ENCODE peak calls at places on chromosomes 6 and 20, in four cellular contexts. G is sigmoid colon, C is tibial nerve, U is A549. E is an unnamed sample.

GRCh38 chr6:21953831-21954801 is 342.7 kb downstream of the PRL start:
- DNase-seq in G (no peak), C (no peak), U (no peak), E (no peak)

GRCh38 chr6:20827798-20828197 is 293.5 kb downstream of the CDKAL1 start:
- DNase-seq in G (no peak), C (no peak), U (no peak), E (no peak)

GRCh38 chr6:137570307-137570832 is 76.2 kb upstream of the OLIG3 start:
- DNase-seq in G (no peak), C (no peak), U (no peak), E (no peak)

GRCh38 chr6:169702640-169703246 is 817 bp downstream of the C6orf120 start:
- DNase-seq in G (no peak), C (no peak), U (no peak), E (peak; percentile 34)

GRCh38 chr6:44980841-44981240 is 347.3 kb upstream of the RUNX2 start:
- DNase-seq in G (no peak), C (no peak), U (no peak), E (no peak)

GRCh38 chr6:162123797-162124196 is 603.8 kb downstream of the PRKN start:
- DNase-seq in G (no peak), C (no peak), U (peak; percentile 9), E (no peak)

GRCh38 chr6:42974919-42975505 is 4.0 kb downstream of the PEX6 start:
- DNase-seq in G (no peak), C (no peak), U (no peak), E (no peak)

GRCh38 chr6:44143731-44144130 is 14.9 kb upstream of the CAPN11 start:
- DNase-seq in G (no peak), C (no peak), U (no peak), E (no peak)

GRCh38 chr6:14882394-14883073 is 363.3 kb upstream of the JARID2 start:
- DNase-seq in G (no peak), C (no peak), U (no peak), E (no peak)

GRCh38 chr20:43727980-43728590 is 1.3 kb upstream of the GTSF1L start:
- DNase-seq in G (no peak), C (no peak), U (peak; percentile 25), E (no peak)

GRCh38 chr20:61903575-61904340 is 161.9 kb downstream of the TAF4 start:
- DNase-seq in G (no peak), C (no peak), U (no peak), E (no peak)

GRCh38 chr6:53300656-53301551 is 47.8 kb downstream of the ELOVL5 start:
- DNase-seq in G (no peak), C (no peak), U (no peak), E (no peak)

GRCh38 chr20:8242066-8242465 is 110.0 kb downstream of the PLCB1 start:
- DNase-seq in G (no peak), C (no peak), U (no peak), E (no peak)

GRCh38 chr6:95321106-95321505 is 256.2 kb upstream of the MANEA start:
- DNase-seq in G (no peak), C (no peak), U (no peak), E (no peak)

GRCh38 chr6:98942263-98942803 is 5.4 kb downstream of the FBXL4 start:
- DNase-seq in G (no peak), C (no peak), U (peak; percentile 13), E (no peak)

GRCh38 chr20:19737025-19737424 is 21.0 kb upstream of the RIN2 start:
- DNase-seq in G (no peak), C (peak; percentile 26), U (peak; percentile 85), E (no peak)

GRCh38 chr6:159065091-159065490 is 20.3 kb upstream of the TAGAP start:
- DNase-seq in G (no peak), C (no peak), U (no peak), E (no peak)

GRCh38 chr6:17393335-17394191 is at the start of gene CAP2:
- DNase-seq in G (peak; percentile 93), C (peak; percentile 15), U (peak; percentile 62), E (peak; percentile 28)

GRCh38 chr6:131954775-131955107 is 3.6 kb upstream of the CCN2 start:
- DNase-seq in G (peak; percentile 79), C (peak; percentile 28), U (peak; percentile 94), E (peak; percentile 81)

GRCh38 chr6:33976425-33977360 is 169.2 kb downstream of the GRM4 start:
- DNase-seq in G (no peak), C (no peak), U (no peak), E (peak; percentile 15)

GRCh38 chr6:87421576-87421975 is 13.8 kb downstream of the CFAP206 start:
- DNase-seq in G (no peak), C (no peak), U (no peak), E (no peak)

GRCh38 chr6:82624251-82624650 is 260.6 kb downstream of the TPBG start:
- DNase-seq in G (no peak), C (no peak), U (no peak), E (no peak)

GRCh38 chr6:18362058-18362561 is 25.0 kb upstream of the RNF144B start:
- DNase-seq in G (no peak), C (no peak), U (no peak), E (no peak)

GRCh38 chr6:80623066-80623815 is 516.8 kb downstream of the BCKDHB start:
- DNase-seq in G (no peak), C (no peak), U (no peak), E (no peak)

GRCh38 chr6:39707962-39708683 is 17.1 kb downstream of the KIF6 start:
- DNase-seq in G (no peak), C (no peak), U (no peak), E (no peak)

GRCh38 chr20:56665806-56666205 is 36.7 kb downstream of the TFAP2C start:
- DNase-seq in G (no peak), C (no peak), U (peak; percentile 44), E (no peak)

GRCh38 chr6:42569102-42570028 is 5.5 kb downstream of the UBR2 start:
- DNase-seq in G (no peak), C (no peak), U (peak; percentile 39), E (no peak)

GRCh38 chr20:39468703-39469102 is 506.6 kb downstream of the DHX35 start:
- DNase-seq in G (no peak), C (no peak), U (no peak), E (no peak)

GRCh38 chr6:36364669-36365479 is 22.6 kb downstream of the ETV7 start:
- DNase-seq in G (no peak), C (no peak), U (peak; percentile 19), E (peak; percentile 70)

GRCh38 chr6:335572-335971 is 43.3 kb downstream of the DUSP22 start:
- DNase-seq in G (peak; percentile 64), C (no peak), U (no peak), E (no peak)

GRCh38 chr6:95866732-95867131 is 149.0 kb upstream of the FUT9 start:
- DNase-seq in G (no peak), C (no peak), U (peak; percentile 3), E (peak; percentile 41)

GRCh38 chr6:169958510-169958909 is 207.1 kb downstream of the ERMARD start:
- DNase-seq in G (no peak), C (no peak), U (no peak), E (no peak)

GRCh38 chr20:24667689-24668383 is 198.4 kb downstream of the SYNDIG1 start:
- DNase-seq in G (no peak), C (no peak), U (no peak), E (no peak)

GRCh38 chr6:113763311-113763766 is 93.8 kb upstream of the MARCKS start:
- DNase-seq in G (no peak), C (no peak), U (no peak), E (no peak)

GRCh38 chr6:79605968-79606764 is 25.0 kb upstream of the SH3BGRL2 start:
- DNase-seq in G (no peak), C (no peak), U (no peak), E (no peak)

GRCh38 chr6:108576724-108577123 is 16.0 kb downstream of the FOXO3 start:
- DNase-seq in G (no peak), C (no peak), U (no peak), E (no peak)

GRCh38 chr6:108580645-108581044 is 19.9 kb downstream of the FOXO3 start:
- DNase-seq in G (no peak), C (no peak), U (no peak), E (no peak)

GRCh38 chr6:108575905-108576494 is 15.3 kb downstream of the FOXO3 start:
- DNase-seq in G (no peak), C (no peak), U (no peak), E (no peak)

GRCh38 chr6:108578166-108578565 is 17.4 kb downstream of the FOXO3 start:
- DNase-seq in G (no peak), C (no peak), U (no peak), E (no peak)

GRCh38 chr6:108578595-108579038 is 17.9 kb downstream of the FOXO3 start:
- DNase-seq in G (no peak), C (no peak), U (no peak), E (no peak)
- TF ChIP-seq EP300 in G (no peak), C (no peak), U (no peak), E (no peak)

DNA sequence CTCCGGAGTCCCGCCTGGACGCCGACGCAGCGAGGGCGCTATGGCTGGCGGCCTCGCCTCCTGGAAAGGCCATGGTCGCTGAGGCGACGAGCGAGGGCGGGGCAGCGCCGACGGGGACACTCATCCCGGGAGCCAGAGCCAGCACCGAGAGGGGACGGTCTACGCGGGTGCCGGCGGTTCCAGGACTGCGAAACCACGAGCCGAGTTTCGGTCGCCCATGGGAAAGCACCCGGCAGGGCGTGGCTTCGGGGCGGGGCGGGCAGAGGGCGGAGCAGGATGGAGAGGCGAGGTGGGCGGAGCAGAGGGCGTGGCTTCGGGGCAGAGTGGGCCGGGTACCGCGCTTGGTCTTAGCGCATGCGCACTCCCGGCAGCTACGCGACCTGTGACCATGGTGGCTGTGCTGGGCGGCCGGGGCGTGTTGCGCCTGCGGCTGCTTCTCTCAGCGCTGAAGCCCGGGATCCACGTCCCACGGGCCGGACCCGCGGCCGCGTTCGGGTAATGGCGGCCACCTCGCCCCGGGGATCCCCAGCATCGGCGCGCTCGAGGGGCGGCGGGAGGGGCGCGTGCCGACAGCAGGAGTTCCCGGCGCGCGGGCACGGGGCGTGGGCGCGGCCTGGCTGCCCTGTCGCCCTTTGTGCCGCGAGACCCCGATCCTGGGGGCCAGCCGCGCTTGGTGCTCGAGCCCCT is at the start of gene BPHL:
- DNase-seq in G (peak; percentile 98), C (peak; percentile 98), U (peak; percentile 91), E (peak; percentile 99)
- H3K4me3 ChIP-seq in G (peak within 1 kb of the TSS; percentile 91), C (peak within 1 kb of the TSS; percentile 98), U (peak within 1 kb of the TSS; percentile 71), E (peak within 1 kb of the TSS; percentile 88)

GRCh38 chr6:90078513-90079289 is 184.4 kb downstream of the GJA10 start:
- DNase-seq in G (no peak), C (no peak), U (no peak), E (no peak)
- TF ChIP-seq EP300 in G (no peak), C (no peak), U (no peak), E (no peak)

GRCh38 chr6:11040134-11040533 is 4.0 kb downstream of the ELOVL2 start:
- DNase-seq in G (no peak), C (no peak), U (no peak), E (no peak)
- H3K4me3 ChIP-seq in G (no peak overlapping the region), C (no peak overlapping the region), U (peak overlapping the region; percentile 4), E (no peak overlapping the region)

E was measured in stomach.